ENCODE peak calls at places on chromosomes 11 and 22, in four cellular contexts. Z is H1, G is GM12878, T is HepG2. Q is an unnamed sample.
A peak's percentile ranks its signal among the peaks of the same experiment; 100 is the strongest.

GRCh38 chr11:77819921-77820564 is 479 bp downstream of the RSF1 start:
- DNase-seq in T (peak; percentile 9), G (no peak), Z (peak; percentile 83), Q (peak; percentile 48)

GRCh38 chr22:21094911-21095772 is 49.4 kb downstream of the LRRC74B start:
- DNase-seq in G (no peak), T (no peak), Z (peak; percentile 22), Q (no peak)

GRCh38 chr22:24992946-24993345 is 40.4 kb downstream of the KIAA1671 start:
- DNase-seq in T (no peak), G (no peak), Z (no peak), Q (no peak)

GRCh38 chr22:29947410-29948387 is 64.7 kb downstream of the MTMR3 start:
- DNase-seq in Z (no peak), G (no peak), T (no peak), Q (no peak)

GRCh38 chr11:92881940-92882339 is 87.5 kb upstream of the MTNR1B start:
- DNase-seq in G (no peak), T (no peak), Z (no peak), Q (no peak)

GRCh38 chr11:68271023-68271780 is 571 bp downstream of the C11orf24 start:
- DNase-seq in Z (peak; percentile 74), T (peak; percentile 82), G (no peak), Q (peak; percentile 62)

GRCh38 chr11:45078236-45079074 is 68.0 kb upstream of the PRDM11 start:
- DNase-seq in Z (no peak), G (no peak), T (no peak), Q (no peak)

GRCh38 chr11:13721760-13722159 is 53.3 kb downstream of the FAR1 start:
- DNase-seq in T (no peak), G (no peak), Z (no peak), Q (no peak)

GRCh38 chr11:1917523-1918435 is 1.7 kb upstream of the TNNT3 start:
- DNase-seq in Z (no peak), G (no peak), T (no peak), Q (no peak)

GRCh38 chr22:39267966-39268365 is 23.2 kb upstream of the PDGFB start:
- DNase-seq in Z (no peak), T (no peak), G (no peak), Q (no peak)

GRCh38 chr22:45879552-45879949 is 97.4 kb downstream of the WNT7B start:
- DNase-seq in G (no peak), Z (peak; percentile 41), T (no peak), Q (no peak)

GRCh38 chr11:66820381-66820780 is 22.9 kb upstream of the RCE1 start:
- DNase-seq in T (no peak), Z (no peak), G (no peak), Q (no peak)

GRCh38 chr11:102430158-102430836 is 22.3 kb downstream of the TMEM123 start:
- DNase-seq in T (no peak), Z (no peak), G (peak; percentile 99), Q (no peak)

GRCh38 chr22:30883586-30884145 is 84.9 kb downstream of the MORC2 start:
- DNase-seq in T (no peak), Z (no peak), G (no peak), Q (no peak)

GRCh38 chr22:41561788-41562187 is 978 bp downstream of the CSDC2 start:
- DNase-seq in T (no peak), G (no peak), Z (no peak), Q (no peak)
- H3K9ac ChIP-seq in T (no peak overlapping the region), G (no peak overlapping the region), Z (no peak overlapping the region), Q (peak overlapping the region; percentile 65)

DNA sequence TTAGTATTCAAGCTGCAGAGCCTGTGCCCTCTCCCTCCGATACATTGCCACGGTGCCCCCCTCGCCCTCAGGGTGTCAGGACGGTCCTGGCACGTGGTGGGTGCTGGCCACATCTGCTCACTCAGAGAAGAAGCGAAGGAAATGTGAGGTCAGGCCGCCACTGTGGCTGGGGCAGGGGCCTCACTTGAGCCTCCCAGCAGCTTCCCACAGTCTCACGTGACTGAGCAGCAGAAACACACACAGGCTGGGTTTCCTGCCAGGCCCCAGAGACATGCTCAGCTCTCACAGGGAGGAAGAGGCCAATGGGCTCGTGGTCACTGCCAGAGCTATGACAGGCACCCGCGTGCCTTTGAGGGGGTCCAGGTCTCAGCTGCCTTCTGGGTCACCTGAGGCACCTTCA is 37.9 kb upstream of the PRR5 start:
- DNase-seq in T (no peak), G (no peak), Z (no peak), Q (no peak)
- TF ChIP-seq YY1 in T (no peak), G (no peak), Z (no peak), Q (no peak)

GRCh38 chr11:70834277-70834940 is 418.0 kb downstream of the SHANK2 start:
- DNase-seq in T (no peak), Z (no peak), G (no peak), Q (peak; percentile 5)
- TF ChIP-seq SUZ12 in T (no peak), Z (no peak), G (no peak), Q (no peak)

GRCh38 chr11:108224366-108224765 is 1.5 kb downstream of the ATM start:
- DNase-seq in G (no peak), Z (no peak), T (no peak), Q (no peak)
- H3K9ac ChIP-seq in G (peak overlapping the region; percentile 99), Z (peak overlapping the region; percentile 93), T (peak overlapping the region; percentile 85), Q (peak overlapping the region; percentile 97)

GRCh38 chr11:3155216-3155615 is 9.9 kb downstream of the OSBPL5 start:
- DNase-seq in Z (no peak), T (no peak), G (no peak), Q (no peak)

GRCh38 chr11:3154001-3154599 is 11.0 kb downstream of the OSBPL5 start:
- DNase-seq in G (no peak), T (no peak), Z (no peak), Q (no peak)

GRCh38 chr11:3155691-3156258 is 9.3 kb downstream of the OSBPL5 start:
- DNase-seq in T (no peak), Z (no peak), G (no peak), Q (no peak)

GRCh38 chr11:3152471-3153110 is 12.5 kb downstream of the OSBPL5 start:
- DNase-seq in T (no peak), G (no peak), Z (no peak), Q (no peak)

DNA sequence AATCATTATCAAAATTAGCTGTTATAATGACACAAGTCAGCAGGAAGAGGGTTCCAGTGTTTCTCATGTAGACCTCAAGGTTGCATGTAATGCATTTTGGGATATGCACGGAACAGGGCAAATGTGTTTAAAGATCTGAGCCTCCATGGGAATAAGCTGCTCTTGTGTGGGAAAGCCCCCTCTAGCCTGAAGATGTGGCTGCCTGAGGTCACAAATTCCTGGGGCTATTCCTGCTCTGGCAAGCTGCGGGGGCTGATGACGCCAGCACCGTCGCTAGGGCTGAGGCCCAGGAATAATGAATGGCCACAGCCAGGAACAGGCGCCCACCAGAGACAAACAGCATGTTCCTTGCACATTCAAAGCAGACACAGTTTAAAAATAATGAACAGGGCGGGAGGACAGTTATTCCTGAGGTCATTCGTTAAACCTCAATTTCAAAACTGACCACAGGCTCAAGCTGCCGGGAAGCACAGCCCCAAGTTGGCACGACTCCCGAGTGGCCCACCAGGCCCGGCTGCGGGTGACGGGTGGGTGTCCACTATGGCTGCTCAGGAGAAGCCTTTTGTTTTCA is 11.7 kb downstream of the OSBPL5 start:
- DNase-seq in T (no peak), G (no peak), Z (no peak), Q (no peak)
- TF ChIP-seq YY1 in T (no peak), G (no peak), Z (no peak), Q (no peak)

GRCh38 chr22:42811510-42811909 is 45.6 kb downstream of the ARFGAP3 start:
- DNase-seq in G (no peak), Z (peak; percentile 19), T (no peak), Q (no peak)
- TF ChIP-seq SUZ12 in G (no peak), Z (no peak), T (no peak), Q (no peak)

GRCh38 chr11:65498977-65499712 is at the start of gene MALAT1:
- DNase-seq in G (peak; percentile 82), Z (peak; percentile 99), T (peak; percentile 88), Q (peak; percentile 91)

GRCh38 chr11:65498727-65498976 is 193 bp upstream of the MALAT1 start:
- DNase-seq in Z (no peak), T (no peak), G (no peak), Q (no peak)

GRCh38 chr11:65500262-65501004 is 1.6 kb downstream of the MALAT1 start:
- DNase-seq in Z (no peak), T (no peak), G (no peak), Q (no peak)

GRCh38 chr11:65501005-65501529 is 2.2 kb downstream of the MALAT1 start:
- DNase-seq in Z (no peak), T (no peak), G (no peak), Q (no peak)

GRCh38 chr11:65499713-65500261 is 942 bp downstream of the MALAT1 start:
- DNase-seq in T (no peak), G (no peak), Z (no peak), Q (no peak)
- H3K9ac ChIP-seq in T (peak overlapping the region; percentile 99), G (peak overlapping the region; percentile 100), Z (peak overlapping the region; percentile 96), Q (peak overlapping the region; percentile 95)